ENCODE peak calls at places on chromosome 22, in five cellular contexts. One of them, this sample, is unnamed.

GRCh38 chr22:42440728-42441127 is 8.5 kb upstream of the NFAM1 start:
- DNase-seq in BE2C: no peak
- DNase-seq in left ventricle myocardium inferior: no peak
- DNase-seq in A549: no peak
- DNase-seq in cardiac fibroblast: no peak
- DNase-seq in this sample: no peak

GRCh38 chr22:41828516-41828915 is 4.4 kb upstream of the SREBF2 start:
- DNase-seq in left ventricle myocardium inferior: no peak
- DNase-seq in BE2C: peak; percentile 33
- DNase-seq in A549: no peak
- DNase-seq in cardiac fibroblast: no peak
- DNase-seq in this sample: no peak

GRCh38 chr22:46072030-46072881 is 78.1 kb upstream of the PPARA start:
- DNase-seq in left ventricle myocardium inferior: peak; percentile 75
- DNase-seq in cardiac fibroblast: peak; percentile 67
- DNase-seq in A549: no peak
- DNase-seq in BE2C: peak; percentile 70
- DNase-seq in this sample: peak; percentile 43

GRCh38 chr22:46464296-46464695 is 73.1 kb downstream of the CELSR1 start:
- DNase-seq in A549: no peak
- DNase-seq in BE2C: no peak
- DNase-seq in cardiac fibroblast: no peak
- DNase-seq in left ventricle myocardium inferior: no peak
- DNase-seq in this sample: no peak

GRCh38 chr22:28935713-28936112 is 52.3 kb downstream of the ZNRF3 start:
- DNase-seq in left ventricle myocardium inferior: no peak
- DNase-seq in cardiac fibroblast: no peak
- DNase-seq in BE2C: no peak
- DNase-seq in A549: no peak
- DNase-seq in this sample: no peak

GRCh38 chr22:17791196-17791595 is 16.9 kb upstream of the BID start:
- DNase-seq in cardiac fibroblast: no peak
- DNase-seq in A549: no peak
- DNase-seq in left ventricle myocardium inferior: no peak
- DNase-seq in BE2C: no peak
- DNase-seq in this sample: no peak

GRCh38 chr22:41264408-41264941 is 21.5 kb downstream of the RANGAP1 start:
- DNase-seq in BE2C: no peak
- DNase-seq in left ventricle myocardium inferior: no peak
- DNase-seq in A549: no peak
- DNase-seq in cardiac fibroblast: no peak
- DNase-seq in this sample: no peak

GRCh38 chr22:20268350-20269012 is 363 bp upstream of the RTN4R start:
- DNase-seq in BE2C: peak; percentile 81
- DNase-seq in A549: peak; percentile 44
- DNase-seq in cardiac fibroblast: peak; percentile 55
- DNase-seq in left ventricle myocardium inferior: peak; percentile 56
- DNase-seq in this sample: peak; percentile 67

GRCh38 chr22:32996702-32997101 is 61.5 kb downstream of the SYN3 start:
- DNase-seq in A549: peak; percentile 16
- DNase-seq in left ventricle myocardium inferior: peak; percentile 78
- DNase-seq in cardiac fibroblast: peak; percentile 8
- DNase-seq in BE2C: no peak
- DNase-seq in this sample: no peak

GRCh38 chr22:42188808-42189447 is 58.3 kb upstream of the CYP2D6 start:
- DNase-seq in A549: peak; percentile 44
- DNase-seq in cardiac fibroblast: no peak
- DNase-seq in left ventricle myocardium inferior: no peak
- DNase-seq in BE2C: no peak
- DNase-seq in this sample: no peak

GRCh38 chr22:22578702-22579424 is 19.8 kb upstream of the PRAME start:
- DNase-seq in cardiac fibroblast: peak; percentile 46
- DNase-seq in A549: peak; percentile 4
- DNase-seq in BE2C: peak; percentile 50
- DNase-seq in left ventricle myocardium inferior: peak; percentile 40
- DNase-seq in this sample: no peak

GRCh38 chr22:43151251-43152000 is at the start of gene TSPO:
- DNase-seq in A549: peak; percentile 40
- DNase-seq in BE2C: peak; percentile 81
- DNase-seq in left ventricle myocardium inferior: peak; percentile 85
- DNase-seq in cardiac fibroblast: peak; percentile 61
- DNase-seq in this sample: peak; percentile 56

GRCh38 chr22:34105461-34106062 is 185.3 kb upstream of the LARGE1 start:
- DNase-seq in A549: peak; percentile 26
- DNase-seq in left ventricle myocardium inferior: peak; percentile 53
- DNase-seq in cardiac fibroblast: peak; percentile 1
- DNase-seq in BE2C: peak; percentile 18
- DNase-seq in this sample: no peak

GRCh38 chr22:42608481-42609361 is 6.0 kb downstream of the POLDIP3 start:
- DNase-seq in left ventricle myocardium inferior: no peak
- DNase-seq in cardiac fibroblast: peak; percentile 64
- DNase-seq in BE2C: no peak
- DNase-seq in A549: no peak
- DNase-seq in this sample: no peak

GRCh38 chr22:36355362-36355761 is 32.4 kb downstream of the MYH9 start:
- DNase-seq in BE2C: no peak
- DNase-seq in cardiac fibroblast: peak; percentile 54
- DNase-seq in A549: no peak
- DNase-seq in left ventricle myocardium inferior: no peak
- DNase-seq in this sample: no peak

GRCh38 chr22:16949561-16949960 is 58.5 kb downstream of the GAB4 start:
- DNase-seq in left ventricle myocardium inferior: no peak
- DNase-seq in A549: no peak
- DNase-seq in BE2C: no peak
- DNase-seq in cardiac fibroblast: no peak
- DNase-seq in this sample: no peak

GRCh38 chr22:47206185-47206584 is 443.7 kb downstream of the TBC1D22A start:
- DNase-seq in BE2C: no peak
- DNase-seq in A549: no peak
- DNase-seq in left ventricle myocardium inferior: no peak
- DNase-seq in cardiac fibroblast: no peak
- DNase-seq in this sample: no peak

GRCh38 chr22:21038405-21038804 is 6.0 kb upstream of the SLC7A4 start:
- DNase-seq in A549: no peak
- DNase-seq in BE2C: no peak
- DNase-seq in left ventricle myocardium inferior: no peak
- DNase-seq in cardiac fibroblast: peak; percentile 75
- DNase-seq in this sample: no peak

GRCh38 chr22:37370306-37370979 is 56.8 kb downstream of the ELFN2 start:
- DNase-seq in cardiac fibroblast: no peak
- DNase-seq in left ventricle myocardium inferior: peak; percentile 44
- DNase-seq in A549: no peak
- DNase-seq in BE2C: no peak
- DNase-seq in this sample: no peak

GRCh38 chr22:28899199-28899853 is 16.0 kb downstream of the ZNRF3 start:
- DNase-seq in A549: no peak
- DNase-seq in BE2C: no peak
- DNase-seq in cardiac fibroblast: no peak
- DNase-seq in left ventricle myocardium inferior: no peak
- DNase-seq in this sample: peak; percentile 36

GRCh38 chr22:47128216-47129215 is 366.1 kb downstream of the TBC1D22A start:
- DNase-seq in BE2C: no peak
- DNase-seq in left ventricle myocardium inferior: peak; percentile 9
- DNase-seq in A549: no peak
- DNase-seq in cardiac fibroblast: no peak
- DNase-seq in this sample: no peak

GRCh38 chr22:36881504-36882245 is 20.9 kb downstream of the NCF4 start:
- DNase-seq in BE2C: no peak
- DNase-seq in A549: no peak
- DNase-seq in cardiac fibroblast: no peak
- DNase-seq in left ventricle myocardium inferior: no peak
- DNase-seq in this sample: no peak

GRCh38 chr22:35353318-35353717 is 27.6 kb upstream of the HMOX1 start:
- DNase-seq in left ventricle myocardium inferior: peak; percentile 42
- DNase-seq in BE2C: no peak
- DNase-seq in A549: no peak
- DNase-seq in cardiac fibroblast: no peak
- DNase-seq in this sample: no peak

GRCh38 chr22:46273432-46274148 is 5.8 kb downstream of the TTC38 start:
- DNase-seq in A549: no peak
- DNase-seq in left ventricle myocardium inferior: no peak
- DNase-seq in cardiac fibroblast: no peak
- DNase-seq in BE2C: no peak
- DNase-seq in this sample: no peak

GRCh38 chr22:32852346-32853251 is 51.1 kb downstream of the TIMP3 start:
- DNase-seq in left ventricle myocardium inferior: peak; percentile 84
- DNase-seq in BE2C: peak; percentile 73
- DNase-seq in cardiac fibroblast: peak; percentile 67
- DNase-seq in A549: no peak
- DNase-seq in this sample: no peak

GRCh38 chr22:35051034-35051535 is 14.9 kb upstream of the ISX start:
- DNase-seq in A549: no peak
- DNase-seq in left ventricle myocardium inferior: no peak
- DNase-seq in BE2C: no peak
- DNase-seq in cardiac fibroblast: no peak
- DNase-seq in this sample: no peak

GRCh38 chr22:35860087-35860733 is 142.5 kb downstream of the APOL5 start:
- DNase-seq in BE2C: no peak
- DNase-seq in A549: no peak
- DNase-seq in cardiac fibroblast: no peak
- DNase-seq in left ventricle myocardium inferior: no peak
- DNase-seq in this sample: no peak

GRCh38 chr22:26906464-26906863 is 249.1 kb downstream of the MIAT start:
- DNase-seq in BE2C: no peak
- DNase-seq in A549: no peak
- DNase-seq in left ventricle myocardium inferior: no peak
- DNase-seq in cardiac fibroblast: no peak
- DNase-seq in this sample: no peak

GRCh38 chr22:41951898-41952474 is at the start of gene SMIM45:
- DNase-seq in A549: no peak
- DNase-seq in left ventricle myocardium inferior: no peak
- DNase-seq in cardiac fibroblast: peak; percentile 22
- DNase-seq in BE2C: peak; percentile 97
- DNase-seq in this sample: no peak

GRCh38 chr22:35850831-35851230 is 133.2 kb downstream of the APOL5 start:
- DNase-seq in BE2C: no peak
- DNase-seq in A549: no peak
- DNase-seq in cardiac fibroblast: no peak
- DNase-seq in left ventricle myocardium inferior: no peak
- DNase-seq in this sample: no peak

GRCh38 chr22:22881116-22882032 is 6.2 kb upstream of the IGLL5 start:
- DNase-seq in A549: no peak
- DNase-seq in cardiac fibroblast: no peak
- DNase-seq in BE2C: peak; percentile 63
- DNase-seq in left ventricle myocardium inferior: no peak
- DNase-seq in this sample: no peak

GRCh38 chr22:35553341-35553740 is 12.7 kb downstream of the RASD2 start:
- DNase-seq in left ventricle myocardium inferior: no peak
- DNase-seq in BE2C: no peak
- DNase-seq in cardiac fibroblast: no peak
- DNase-seq in A549: no peak
- DNase-seq in this sample: no peak

GRCh38 chr22:47107431-47107830 is 345.0 kb downstream of the TBC1D22A start:
- DNase-seq in BE2C: no peak
- DNase-seq in cardiac fibroblast: peak; percentile 69
- DNase-seq in A549: no peak
- DNase-seq in left ventricle myocardium inferior: no peak
- DNase-seq in this sample: no peak

GRCh38 chr22:33575041-33575440 is 345.2 kb downstream of the LARGE1 start:
- DNase-seq in BE2C: no peak
- DNase-seq in A549: peak; percentile 33
- DNase-seq in cardiac fibroblast: no peak
- DNase-seq in left ventricle myocardium inferior: no peak
- DNase-seq in this sample: no peak

GRCh38 chr22:37353839-37354238 is 71.5 kb downstream of the CYTH4 start:
- DNase-seq in A549: no peak
- DNase-seq in left ventricle myocardium inferior: no peak
- DNase-seq in cardiac fibroblast: no peak
- DNase-seq in BE2C: no peak
- DNase-seq in this sample: no peak

GRCh38 chr22:20994128-20994901 is 7.6 kb downstream of the THAP7 start:
- DNase-seq in cardiac fibroblast: no peak
- DNase-seq in left ventricle myocardium inferior: no peak
- DNase-seq in A549: no peak
- DNase-seq in BE2C: no peak
- DNase-seq in this sample: no peak

GRCh38 chr22:17703811-17704210 is 65.3 kb downstream of the BCL2L13 start:
- DNase-seq in cardiac fibroblast: peak; percentile 18
- DNase-seq in BE2C: no peak
- DNase-seq in A549: no peak
- DNase-seq in left ventricle myocardium inferior: no peak
- DNase-seq in this sample: no peak

GRCh38 chr22:17914474-17914873 is 109.9 kb downstream of the MICAL3 start:
- DNase-seq in cardiac fibroblast: no peak
- DNase-seq in A549: no peak
- DNase-seq in left ventricle myocardium inferior: no peak
- DNase-seq in BE2C: no peak
- DNase-seq in this sample: no peak

GRCh38 chr22:49515486-49515885 is 312.2 kb downstream of the BRD1 start:
- DNase-seq in cardiac fibroblast: no peak
- DNase-seq in A549: peak; percentile 37
- DNase-seq in BE2C: no peak
- DNase-seq in left ventricle myocardium inferior: no peak
- DNase-seq in this sample: no peak
- TF ChIP-seq CTCF in cardiac fibroblast: no peak
- TF ChIP-seq CTCF in A549: no peak
- TF ChIP-seq CTCF in BE2C: no peak
- TF ChIP-seq CTCF in left ventricle myocardium inferior: no peak
- TF ChIP-seq CTCF in this sample: no peak

GRCh38 chr22:30947163-30947820 is 21.3 kb downstream of the MORC2 start:
- DNase-seq in BE2C: no peak
- DNase-seq in left ventricle myocardium inferior: peak; percentile 31
- DNase-seq in cardiac fibroblast: peak; percentile 6
- DNase-seq in A549: no peak
- DNase-seq in this sample: no peak
- TF ChIP-seq CTCF in BE2C: no peak
- TF ChIP-seq CTCF in left ventricle myocardium inferior: no peak
- TF ChIP-seq CTCF in cardiac fibroblast: peak; percentile 17
- TF ChIP-seq CTCF in A549: no peak
- TF ChIP-seq CTCF in this sample: no peak

GRCh38 chr22:50715250-50715649 is 22.8 kb upstream of the ACR start:
- DNase-seq in A549: no peak
- DNase-seq in BE2C: no peak
- DNase-seq in cardiac fibroblast: no peak
- DNase-seq in left ventricle myocardium inferior: no peak
- DNase-seq in this sample: no peak

GRCh38 chr22:50715776-50716175 is 22.2 kb upstream of the ACR start:
- DNase-seq in BE2C: no peak
- DNase-seq in cardiac fibroblast: no peak
- DNase-seq in left ventricle myocardium inferior: no peak
- DNase-seq in A549: no peak
- DNase-seq in this sample: no peak

GRCh38 chr22:50717709-50718351 is 20.2 kb upstream of the ACR start:
- DNase-seq in BE2C: no peak
- DNase-seq in A549: no peak
- DNase-seq in left ventricle myocardium inferior: no peak
- DNase-seq in cardiac fibroblast: no peak
- DNase-seq in this sample: no peak

GRCh38 chr22:50714631-50715179 is 23.3 kb upstream of the ACR start:
- DNase-seq in A549: no peak
- DNase-seq in cardiac fibroblast: no peak
- DNase-seq in BE2C: no peak
- DNase-seq in left ventricle myocardium inferior: peak; percentile 10
- DNase-seq in this sample: no peak

GRCh38 chr22:50716291-50717024 is 21.5 kb upstream of the ACR start:
- DNase-seq in left ventricle myocardium inferior: no peak
- DNase-seq in A549: no peak
- DNase-seq in cardiac fibroblast: no peak
- DNase-seq in BE2C: no peak
- DNase-seq in this sample: no peak
- TF ChIP-seq CTCF in left ventricle myocardium inferior: no peak
- TF ChIP-seq CTCF in A549: no peak
- TF ChIP-seq CTCF in cardiac fibroblast: no peak
- TF ChIP-seq CTCF in BE2C: no peak
- TF ChIP-seq CTCF in this sample: no peak

GRCh38 chr22:23894710-23895598 is 771 bp downstream of the MIF start:
- DNase-seq in A549: peak; percentile 85
- DNase-seq in left ventricle myocardium inferior: peak; percentile 64
- DNase-seq in cardiac fibroblast: peak; percentile 83
- DNase-seq in BE2C: peak; percentile 85
- DNase-seq in this sample: peak; percentile 44
- TF ChIP-seq CTCF in A549: no peak
- TF ChIP-seq CTCF in left ventricle myocardium inferior: peak; percentile 16
- TF ChIP-seq CTCF in cardiac fibroblast: peak; percentile 45
- TF ChIP-seq CTCF in BE2C: peak; percentile 53
- TF ChIP-seq CTCF in this sample: peak; percentile 39